ENCODE peak calls at places on chromosomes 2 and 18, in five cellular contexts. One of them, this sample, is unnamed.

GRCh38 chr18:35029770-35030169 is 11.4 kb upstream of the MAPRE2 start:
- DNase-seq in sciatic nerve: no peak
- DNase-seq in T-helper 2 cell: no peak
- DNase-seq in GM12864: no peak
- DNase-seq in D341Med: no peak
- DNase-seq in this sample: no peak

GRCh38 chr2:196546151-196546919 is 93.2 kb upstream of the CCDC150 start:
- DNase-seq in sciatic nerve: no peak
- DNase-seq in T-helper 2 cell: no peak
- DNase-seq in GM12864: no peak
- DNase-seq in D341Med: no peak
- DNase-seq in this sample: no peak

GRCh38 chr18:73136134-73136533 is 268.3 kb upstream of the NETO1 start:
- DNase-seq in sciatic nerve: no peak
- DNase-seq in T-helper 2 cell: no peak
- DNase-seq in GM12864: no peak
- DNase-seq in D341Med: no peak
- DNase-seq in this sample: no peak

GRCh38 chr18:68418881-68419280 is 296.0 kb downstream of the TMX3 start:
- DNase-seq in sciatic nerve: no peak
- DNase-seq in T-helper 2 cell: no peak
- DNase-seq in GM12864: no peak
- DNase-seq in D341Med: no peak
- DNase-seq in this sample: no peak

GRCh38 chr2:236871500-236872001 is 214.1 kb upstream of the COPS8 start:
- DNase-seq in sciatic nerve: no peak
- DNase-seq in T-helper 2 cell: no peak
- DNase-seq in GM12864: no peak
- DNase-seq in D341Med: no peak
- DNase-seq in this sample: no peak

GRCh38 chr2:106119074-106119473 is 75.0 kb downstream of the UXS1 start:
- DNase-seq in sciatic nerve: no peak
- DNase-seq in T-helper 2 cell: no peak
- DNase-seq in GM12864: no peak
- DNase-seq in D341Med: no peak
- DNase-seq in this sample: no peak

GRCh38 chr2:158745067-158745865 is 49.9 kb upstream of the DAPL1 start:
- DNase-seq in sciatic nerve: peak
- DNase-seq in T-helper 2 cell: no peak
- DNase-seq in GM12864: peak
- DNase-seq in D341Med: peak
- DNase-seq in this sample: peak

GRCh38 chr2:9753276-9753600 is 90.0 kb upstream of the TAF1B start:
- DNase-seq in sciatic nerve: no peak
- DNase-seq in T-helper 2 cell: no peak
- DNase-seq in GM12864: peak
- DNase-seq in D341Med: no peak
- DNase-seq in this sample: no peak

GRCh38 chr2:129050116-129050515 is 731.4 kb upstream of the HS6ST1 start:
- DNase-seq in sciatic nerve: no peak
- DNase-seq in T-helper 2 cell: no peak
- DNase-seq in GM12864: no peak
- DNase-seq in D341Med: no peak
- DNase-seq in this sample: no peak

GRCh38 chr2:163345795-163346573 is 389.8 kb downstream of the FIGN start:
- DNase-seq in sciatic nerve: no peak
- DNase-seq in T-helper 2 cell: no peak
- DNase-seq in GM12864: peak
- DNase-seq in D341Med: peak
- DNase-seq in this sample: no peak

GRCh38 chr2:222424729-222425671 is 657 bp downstream of the SGPP2 start:
- DNase-seq in sciatic nerve: no peak
- DNase-seq in T-helper 2 cell: peak
- DNase-seq in GM12864: no peak
- DNase-seq in D341Med: peak
- DNase-seq in this sample: peak

GRCh38 chr2:171598713-171599319 is 76.5 kb downstream of the CYBRD1 start:
- DNase-seq in sciatic nerve: no peak
- DNase-seq in T-helper 2 cell: peak
- DNase-seq in GM12864: peak
- DNase-seq in D341Med: peak
- DNase-seq in this sample: peak

GRCh38 chr2:240256704-240257637 is 116.5 kb upstream of the OTOS start:
- DNase-seq in sciatic nerve: no peak
- DNase-seq in T-helper 2 cell: no peak
- DNase-seq in GM12864: no peak
- DNase-seq in D341Med: no peak
- DNase-seq in this sample: no peak

GRCh38 chr2:215454519-215454918 is 18.7 kb upstream of the FN1 start:
- DNase-seq in sciatic nerve: no peak
- DNase-seq in T-helper 2 cell: no peak
- DNase-seq in GM12864: no peak
- DNase-seq in D341Med: peak
- DNase-seq in this sample: no peak

GRCh38 chr2:239763433-239764097 is 261.6 kb downstream of the NDUFA10 start:
- DNase-seq in sciatic nerve: peak
- DNase-seq in T-helper 2 cell: no peak
- DNase-seq in GM12864: no peak
- DNase-seq in D341Med: no peak
- DNase-seq in this sample: no peak

This sample was measured in glutamatergic neuron.